ENCODE peak calls at places on chromosome 3, in nine cellular contexts. O is activated naive CD8-positive, alpha-beta T cell treated with anti-CD3 and anti-CD28 coated beads, Interleukin-2, amount 10 ng/mL, durations not matched to agents 7 days and 5 days; Y is Ammon's horn; T is stimulated activated CD8-positive, alpha-beta memory T cell treated with anti-CD3 and anti-CD28 coated beads, Interleukin-7, amount 100 ng/mL, for 24 hours; Z is aorta; N is stimulated activated CD4-positive, alpha-beta T cell treated with anti-CD3 and anti-CD28 coated beads, Interleukin-4, amount 100 ng/mL, for 4 hours; I is HEK293T; M is WTC11; H is CD8-positive, alpha-beta T cell. B is an unnamed sample.

GRCh38 chr3:100209948-100210776 is 50.6 kb upstream of the TBC1D23 start:
- DNase-seq in I (no peak), Z (no peak), N (no peak), M (no peak), H (no peak), T (no peak), Y (no peak), O (no peak), B (no peak)

GRCh38 chr3:186938716-186939115 is 8.4 kb downstream of the ST6GAL1 start:
- DNase-seq in H (no peak), M (no peak), I (no peak), Y (no peak), Z (no peak), O (no peak), N (no peak), T (no peak), B (no peak)

GRCh38 chr3:120850326-120851295 is 57.4 kb upstream of the STXBP5L start:
- DNase-seq in T (no peak), Y (peak), M (no peak), O (no peak), H (no peak), Z (no peak), I (no peak), N (no peak), B (no peak)

GRCh38 chr3:172516318-172517214 is 6.7 kb downstream of the TNFSF10 start:
- DNase-seq in O (no peak), Y (peak), N (no peak), M (no peak), T (no peak), I (no peak), H (no peak), Z (no peak), B (peak)

GRCh38 chr3:124113475-124113874 is 121.6 kb upstream of the ROPN1 start:
- DNase-seq in Y (no peak), O (no peak), Z (no peak), N (no peak), H (no peak), T (no peak), I (no peak), M (no peak), B (no peak)

GRCh38 chr3:11635671-11636371 is 7.9 kb downstream of the VGLL4 start:
- DNase-seq in N (no peak), M (no peak), I (no peak), Z (no peak), H (no peak), T (no peak), Y (no peak), O (no peak), B (no peak)

GRCh38 chr3:27666277-27666676 is 55.8 kb downstream of the EOMES start:
- DNase-seq in Y (no peak), Z (no peak), M (no peak), H (no peak), I (no peak), T (no peak), N (no peak), O (no peak), B (no peak)

GRCh38 chr3:63042866-63043265 is 167.7 kb upstream of the CADPS start:
- DNase-seq in Y (no peak), O (no peak), I (no peak), N (no peak), Z (no peak), H (no peak), T (no peak), M (no peak), B (no peak)

GRCh38 chr3:109355625-109356441 is 18.5 kb upstream of the DPPA4 start:
- DNase-seq in Z (no peak), H (no peak), Y (no peak), I (no peak), M (peak), O (no peak), N (no peak), T (no peak), B (no peak)

GRCh38 chr3:123283074-123283473 is 81.3 kb downstream of the SEC22A start:
- DNase-seq in M (no peak), I (no peak), N (no peak), Z (no peak), H (no peak), Y (no peak), T (no peak), O (no peak), B (no peak)

GRCh38 chr3:183182732-183183610 is 20.4 kb upstream of the LAMP3 start:
- DNase-seq in O (no peak), I (no peak), N (no peak), T (no peak), Y (no peak), M (no peak), Z (no peak), H (no peak), B (no peak)

B was measured in posterior vena cava.